ENCODE peak calls at places on chromosome 20, in nine cellular contexts. Y is GM23338; W is PC-3; Q is aorta; H is CD4-positive, CD25-positive, alpha-beta regulatory T cell; C is SJCRH30; X is CD8-positive, alpha-beta T cell; G is transverse colon; V is ovary. A is an unnamed sample. For H3K4me1, the result is how much of the 10 kb centered on the place peaks cover.

GRCh38 chr20:57748601-57749130 is 38.9 kb upstream of the PMEPA1 start:
- DNase-seq in Y (no peak), W (peak), Q (peak), H (peak), C (peak), X (peak), G (peak), V (peak), A (peak)

GRCh38 chr20:62227977-62228958 is 8.2 kb upstream of the HRH3 start:
- DNase-seq in Y (peak), W (no peak), Q (no peak), H (no peak), C (no peak), X (no peak), G (peak), V (no peak), A (no peak)

GRCh38 chr20:50915424-50915823 is 15.8 kb downstream of the ADNP start:
- DNase-seq in Y (no peak), W (peak), Q (no peak), H (no peak), C (no peak), X (no peak), G (no peak), V (no peak), A (no peak)

GRCh38 chr20:5397418-5397817 is 80.7 kb upstream of the PROKR2 start:
- DNase-seq in Y (no peak), W (peak), Q (no peak), H (no peak), C (no peak), X (no peak), G (no peak), V (no peak), A (no peak)

GRCh38 chr20:34525709-34526416 is 9.6 kb downstream of the DYNLRB1 start:
- DNase-seq in Y (no peak), W (peak), Q (peak), H (no peak), C (peak), X (no peak), G (peak), V (peak), A (peak)

GRCh38 chr20:6855074-6855473 is 87.6 kb downstream of the BMP2 start:
- DNase-seq in Y (no peak), W (no peak), Q (no peak), H (no peak), C (no peak), X (no peak), G (no peak), V (no peak), A (no peak)

GRCh38 chr20:61438285-61438684 is 186.2 kb downstream of the CDH4 start:
- DNase-seq in Y (no peak), W (no peak), Q (no peak), H (no peak), C (no peak), X (no peak), G (no peak), V (no peak), A (no peak)

GRCh38 chr20:51084598-51084997 is 61.7 kb upstream of the KCNG1 start:
- DNase-seq in Y (no peak), W (no peak), Q (no peak), H (no peak), C (no peak), X (no peak), G (no peak), V (no peak), A (no peak)

GRCh38 chr20:30505566-30505965 is 751.9 kb upstream of the DEFB115 start:
- DNase-seq in Y (no peak), W (no peak), Q (no peak), H (no peak), C (no peak), X (no peak), G (no peak), V (no peak), A (no peak)

GRCh38 chr20:50312682-50313187 is 122.1 kb downstream of the CEBPB start:
- DNase-seq in Y (no peak), W (peak), Q (peak), H (no peak), C (no peak), X (no peak), G (peak), V (peak), A (peak)

GRCh38 chr20:4227085-4227821 is 211.9 kb upstream of the RNF24 start:
- DNase-seq in Y (peak), W (peak), Q (no peak), H (no peak), C (peak), X (no peak), G (no peak), V (no peak), A (no peak)

GRCh38 chr20:44618318-44618731 is 33.2 kb downstream of the ADA start:
- DNase-seq in Y (no peak), W (no peak), Q (peak), H (peak), C (no peak), X (no peak), G (peak), V (no peak), A (no peak)

GRCh38 chr20:52425253-52425652 is 233.7 kb upstream of the ZFP64 start:
- DNase-seq in Y (no peak), W (no peak), Q (no peak), H (no peak), C (no peak), X (no peak), G (no peak), V (no peak), A (no peak)

GRCh38 chr20:3430376-3431069 is 23.1 kb upstream of the DNAAF9 start:
- DNase-seq in Y (no peak), W (no peak), Q (peak), H (no peak), C (no peak), X (no peak), G (no peak), V (no peak), A (no peak)

GRCh38 chr20:57830515-57830895 is 120.7 kb upstream of the PMEPA1 start:
- DNase-seq in Y (no peak), W (no peak), Q (no peak), H (no peak), C (no peak), X (no peak), G (no peak), V (no peak), A (no peak)

GRCh38 chr20:53157443-53158408 is 185.6 kb downstream of the TSHZ2 start:
- DNase-seq in Y (peak), W (peak), Q (peak), H (peak), C (peak), X (no peak), G (peak), V (peak), A (peak)

GRCh38 chr20:4569882-4570281 is 151.8 kb upstream of the PRND start:
- DNase-seq in Y (no peak), W (no peak), Q (no peak), H (no peak), C (no peak), X (no peak), G (no peak), V (no peak), A (no peak)

GRCh38 chr20:47551240-47551639 is 49.6 kb downstream of the NCOA3 start:
- DNase-seq in Y (no peak), W (no peak), Q (no peak), H (no peak), C (no peak), X (no peak), G (no peak), V (no peak), A (no peak)

GRCh38 chr20:63617092-63617875 is 9.6 kb downstream of the GMEB2 start:
- DNase-seq in Y (no peak), W (no peak), Q (no peak), H (no peak), C (no peak), X (no peak), G (no peak), V (no peak), A (no peak)

GRCh38 chr20:16539280-16539679 is 34.0 kb downstream of the KIF16B start:
- DNase-seq in Y (no peak), W (peak), Q (no peak), H (no peak), C (no peak), X (no peak), G (peak), V (no peak), A (no peak)

GRCh38 chr20:13296070-13296469 is 75.0 kb downstream of the ISM1 start:
- DNase-seq in Y (no peak), W (no peak), Q (no peak), H (no peak), C (no peak), X (no peak), G (no peak), V (no peak), A (no peak)

GRCh38 chr20:32205502-32206382 is 1.8 kb downstream of the PLAGL2 start:
- DNase-seq in Y (no peak), W (no peak), Q (no peak), H (no peak), C (no peak), X (no peak), G (no peak), V (no peak), A (no peak)

GRCh38 chr20:32207211-32207625 is 325 bp downstream of the PLAGL2 start:
- DNase-seq in Y (peak), W (no peak), Q (no peak), H (no peak), C (peak), X (no peak), G (no peak), V (no peak), A (no peak)

GRCh38 chr20:32206383-32207210 is 946 bp downstream of the PLAGL2 start:
- DNase-seq in Y (no peak), W (no peak), Q (no peak), H (no peak), C (no peak), X (no peak), G (no peak), V (no peak), A (no peak)

GRCh38 chr20:32203556-32204484 is 3.7 kb downstream of the PLAGL2 start:
- DNase-seq in Y (no peak), W (no peak), Q (no peak), H (no peak), C (no peak), X (no peak), G (peak), V (no peak), A (peak)

GRCh38 chr20:32204485-32205115 is 2.9 kb downstream of the PLAGL2 start:
- DNase-seq in Y (no peak), W (peak), Q (no peak), H (no peak), C (no peak), X (no peak), G (no peak), V (no peak), A (no peak)
- H3K4me3 ChIP-seq in Y (peak), W (no peak), Q (no peak), H (peak), C (no peak), X (no peak), G (no peak), V (no peak), A (no peak)

DNA sequence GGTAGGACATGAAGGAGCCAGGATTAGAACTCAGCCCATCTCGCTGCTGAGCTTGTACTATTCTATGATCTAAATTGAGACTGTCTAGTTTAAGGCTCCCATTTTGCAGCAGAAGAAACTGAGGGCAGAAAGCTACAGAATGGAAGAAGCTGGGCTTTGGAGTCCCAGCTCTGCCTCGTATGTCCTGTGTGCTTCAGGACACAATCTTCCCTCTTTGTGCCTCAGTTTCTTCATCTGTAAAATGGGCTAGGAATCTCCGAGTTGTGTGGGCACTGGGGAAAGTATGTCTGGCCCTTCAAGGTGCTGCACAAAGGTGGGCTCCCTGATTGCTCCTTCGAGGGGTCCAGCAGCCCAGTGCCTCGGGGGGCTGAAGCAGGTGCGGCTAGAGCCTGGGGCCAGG is 20.7 kb downstream of the NOL4L start:
- DNase-seq in Y (no peak), W (no peak), Q (no peak), H (no peak), C (no peak), X (no peak), G (no peak), V (no peak), A (no peak)
- H3K4me1 ChIP-seq in Y (under half), W (under half), Q (under half), H (under half), C (under half), X (half or more), G (under half), V (under half), A (under half)

DNA sequence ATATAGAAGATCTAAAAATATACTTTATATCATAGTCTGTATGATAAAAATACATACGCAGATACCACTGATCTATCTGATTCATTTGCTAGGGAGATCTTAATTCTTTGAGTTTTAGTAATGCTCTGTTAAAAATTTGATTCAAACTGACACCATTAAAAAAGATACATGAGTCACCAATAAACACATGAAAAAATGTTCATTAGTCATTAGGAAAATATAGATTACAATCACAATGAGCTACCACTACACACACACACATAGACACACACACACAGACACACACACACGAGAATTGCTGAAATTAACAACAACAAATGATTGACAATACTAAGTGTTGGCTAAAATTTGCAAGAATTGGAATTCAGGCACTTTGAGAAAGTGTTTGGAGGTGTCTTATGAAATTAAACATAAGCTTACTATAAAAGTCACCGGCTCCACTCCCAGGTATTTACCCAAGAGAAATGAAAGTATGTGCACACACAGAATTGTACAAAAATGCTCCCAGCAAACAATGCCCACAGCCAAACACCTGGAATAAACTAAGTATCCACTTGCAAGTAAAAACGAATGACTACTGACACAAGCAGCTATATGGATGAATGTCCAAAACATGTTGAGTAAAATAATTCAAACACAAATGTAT is 117.7 kb upstream of the GGTLC1 start:
- DNase-seq in Y (no peak), W (peak), Q (no peak), H (no peak), C (no peak), X (no peak), G (no peak), V (no peak), A (no peak)
- H3K4me3 ChIP-seq in Y (no peak), W (peak), Q (no peak), H (no peak), C (no peak), X (no peak), G (no peak), V (no peak), A (no peak)

GRCh38 chr20:17571967-17572638 is 2.2 kb downstream of the DSTN start:
- DNase-seq in Y (no peak), W (peak), Q (no peak), H (no peak), C (no peak), X (no peak), G (no peak), V (no peak), A (no peak)
- H3K4me1 ChIP-seq in Y (half or more), W (under half), Q (under half), H (under half), C (under half), X (under half), G (under half), V (under half), A (half or more)